ENCODE peak calls at places on chromosomes 13 and 19, in six cellular contexts. L is mammary epithelial cell, G is endothelial cell of umbilical vein, O is psoas muscle, K is upper lobe of right lung, W is Peyer's patch. V is an unnamed sample. For H3K9me3, the result is how much of the 10 kb centered on the place peaks cover.

GRCh38 chr19:18466354-18466753 is 28.4 kb upstream of the ISYNA1 start:
- DNase-seq in O (no peak), W (no peak), G (no peak), L (no peak), K (no peak), V (no peak)

GRCh38 chr19:10344780-10345179 is 5.4 kb upstream of the ICAM3 start:
- DNase-seq in W (no peak), L (no peak), K (no peak), O (no peak), G (no peak), V (no peak)

GRCh38 chr13:30340367-30341184 is 33.2 kb upstream of the KATNAL1 start:
- DNase-seq in L (peak), W (no peak), K (no peak), G (no peak), O (peak), V (no peak)

GRCh38 chr19:4969772-4970531 is 1.0 kb downstream of the KDM4B start:
- DNase-seq in L (peak), W (peak), G (peak), K (no peak), O (no peak), V (no peak)

GRCh38 chr19:39405930-39406655 is 554 bp upstream of the ZFP36 start:
- DNase-seq in G (no peak), L (no peak), W (peak), K (no peak), O (no peak), V (peak)

GRCh38 chr19:48445256-48445605 is 552 bp upstream of the GRWD1 start:
- DNase-seq in O (no peak), G (peak), K (no peak), W (no peak), L (peak), V (no peak)

GRCh38 chr13:36293497-36293896 is 4.1 kb downstream of the CCDC169 start:
- DNase-seq in W (no peak), O (no peak), K (no peak), G (no peak), L (no peak), V (no peak)

GRCh38 chr19:2372076-2372612 is 12.1 kb downstream of the TMPRSS9 start:
- DNase-seq in G (no peak), L (no peak), K (no peak), W (no peak), O (no peak), V (no peak)

GRCh38 chr13:78239681-78240080 is 321.1 kb upstream of the EDNRB start:
- DNase-seq in W (no peak), L (no peak), K (no peak), G (no peak), O (no peak), V (no peak)

GRCh38 chr19:40801449-40802299 is 2.7 kb downstream of the EGLN2 start:
- DNase-seq in K (peak), O (no peak), W (no peak), G (no peak), L (no peak), V (no peak)
- H3K4me3 ChIP-seq in K (peak), O (peak), W (peak), G (peak), L (no peak), V (peak)

DNA sequence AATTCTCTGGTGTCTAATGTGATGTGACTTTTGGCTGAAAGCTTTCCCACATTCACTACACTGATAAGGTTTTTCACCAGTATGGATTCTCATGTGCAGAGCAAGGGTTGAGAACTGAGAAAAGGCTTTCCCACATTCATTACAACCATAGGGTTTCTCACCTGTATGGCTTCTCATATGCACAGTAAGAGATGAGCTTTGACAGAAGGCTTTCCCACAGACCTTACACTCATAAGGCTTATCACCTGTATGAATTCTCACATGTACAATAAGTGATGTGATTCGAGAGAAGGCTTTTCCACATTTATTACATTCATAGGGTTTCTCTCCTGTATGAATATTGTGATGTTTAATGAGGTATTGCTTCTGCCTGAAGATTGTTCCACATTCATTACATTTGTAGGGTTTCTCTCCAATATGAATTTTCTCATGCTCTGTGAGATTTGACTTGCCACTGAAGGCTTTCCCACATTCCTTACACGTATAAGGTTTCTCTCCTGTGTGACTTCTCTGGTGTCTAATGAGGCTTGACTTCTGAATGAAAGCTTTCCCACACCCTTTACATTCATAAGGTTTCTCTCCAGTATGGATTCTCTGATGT is 14.0 kb downstream of the ZNF260 start:
- DNase-seq in K (no peak), O (no peak), L (no peak), G (no peak), W (no peak), V (no peak)
- H3K9me3 ChIP-seq in K (half or more), O (half or more), L (half or more), G (under half), W (half or more), V (half or more)

GRCh38 chr13:111140562-111141105 is 25.5 kb downstream of the ARHGEF7 start:
- DNase-seq in O (no peak), L (no peak), W (no peak), G (no peak), K (no peak), V (no peak)

GRCh38 chr13:111142472-111142871 is 27.4 kb downstream of the ARHGEF7 start:
- DNase-seq in L (no peak), G (no peak), K (no peak), O (no peak), W (no peak), V (no peak)

GRCh38 chr13:111145071-111145470 is 30.0 kb downstream of the ARHGEF7 start:
- DNase-seq in K (no peak), G (no peak), L (no peak), O (no peak), W (no peak), V (no peak)

GRCh38 chr13:111143875-111144540 is 28.9 kb downstream of the ARHGEF7 start:
- DNase-seq in L (no peak), K (no peak), O (no peak), W (no peak), G (no peak), V (no peak)

DNA sequence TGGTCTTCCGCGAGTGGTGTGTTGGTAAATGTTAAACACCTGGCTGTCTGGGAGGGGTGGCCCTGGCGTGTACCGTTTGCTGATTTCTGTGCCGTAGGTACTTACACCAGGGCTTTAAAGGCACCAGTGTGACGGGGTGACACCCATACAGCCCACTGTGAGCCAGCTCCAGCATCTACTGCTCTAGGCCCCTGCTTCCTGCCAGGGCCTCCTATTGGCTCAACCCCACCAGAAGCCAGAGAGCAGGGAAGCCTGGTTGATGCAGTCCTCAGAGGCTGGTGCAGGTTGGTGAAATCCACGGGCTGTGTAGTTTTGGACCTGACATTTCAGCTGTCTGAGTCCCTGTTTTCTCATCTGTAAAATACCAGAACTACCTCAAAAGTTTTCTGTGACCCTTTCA is 30.4 kb downstream of the ARHGEF7 start:
- DNase-seq in G (no peak), L (no peak), W (no peak), O (no peak), K (no peak), V (no peak)
- TF ChIP-seq CTCF in G (no peak), L (no peak), W (no peak), O (no peak), K (no peak), V (no peak)

DNA sequence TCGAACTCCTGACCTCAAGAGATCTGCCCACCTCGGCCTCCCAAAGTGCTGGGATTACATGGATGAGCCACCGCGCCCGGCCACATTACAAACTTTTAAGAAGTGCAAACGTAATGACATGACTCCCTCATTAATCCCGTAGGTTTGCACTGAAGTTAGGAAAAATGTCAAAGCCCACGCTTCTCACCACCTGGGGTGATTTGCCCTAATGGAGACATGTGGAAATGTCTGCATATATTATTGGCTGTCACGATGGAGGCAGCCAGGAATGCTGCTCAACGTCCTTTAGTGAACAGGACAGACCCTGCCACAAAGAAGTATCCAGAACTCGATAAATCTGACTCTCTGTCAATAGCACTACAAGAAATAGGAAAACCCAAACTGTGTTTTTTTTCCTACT is 21.0 kb downstream of the NLRP9 start:
- DNase-seq in L (no peak), G (no peak), W (no peak), K (no peak), O (no peak), V (no peak)
- H3K4me3 ChIP-seq in L (no peak), G (no peak), W (no peak), K (no peak), O (no peak), V (no peak)

GRCh38 chr19:53246498-53246897 is 8.2 kb downstream of the ZNF677 start:
- DNase-seq in K (no peak), L (no peak), W (no peak), O (no peak), G (no peak), V (no peak)
- H3K9me3 ChIP-seq in K (half or more), L (under half), W (half or more), O (half or more), G (under half), V (under half)

V was measured in CD8-positive, alpha-beta T cell.